ENCODE peak calls at places on chromosomes 6 and 20, in five cellular contexts. One of them, this sample, is unnamed.

GRCh38 chr6:62393608-62394007 is 107.6 kb upstream of the KHDRBS2 start:
- DNase-seq in HL-60: no peak
- DNase-seq in HCT116: no peak
- DNase-seq in GM23338: peak; percentile 73
- DNase-seq in A549: no peak
- DNase-seq in this sample: no peak

GRCh38 chr6:161186173-161186769 is 87.6 kb downstream of the AGPAT4 start:
- DNase-seq in GM23338: no peak
- DNase-seq in HL-60: no peak
- DNase-seq in A549: peak; percentile 18
- DNase-seq in HCT116: peak; percentile 22
- DNase-seq in this sample: peak; percentile 41

GRCh38 chr20:5621305-5621704 is 128.9 kb upstream of the SHLD1 start:
- DNase-seq in HL-60: no peak
- DNase-seq in A549: no peak
- DNase-seq in GM23338: no peak
- DNase-seq in HCT116: no peak
- DNase-seq in this sample: no peak

GRCh38 chr20:19734811-19735210 is 23.2 kb upstream of the RIN2 start:
- DNase-seq in HL-60: no peak
- DNase-seq in GM23338: no peak
- DNase-seq in A549: no peak
- DNase-seq in HCT116: no peak
- DNase-seq in this sample: no peak

GRCh38 chr20:37446286-37447032 is 74.6 kb upstream of the NNAT start:
- DNase-seq in A549: no peak
- DNase-seq in HL-60: no peak
- DNase-seq in HCT116: no peak
- DNase-seq in GM23338: no peak
- DNase-seq in this sample: no peak

GRCh38 chr6:93786474-93787330 is 367.3 kb upstream of the EPHA7 start:
- DNase-seq in GM23338: peak; percentile 96
- DNase-seq in HCT116: no peak
- DNase-seq in A549: no peak
- DNase-seq in HL-60: no peak
- DNase-seq in this sample: no peak

GRCh38 chr20:20130399-20130798 is 78.1 kb downstream of the CFAP61 start:
- DNase-seq in GM23338: peak; percentile 70
- DNase-seq in HCT116: peak; percentile 33
- DNase-seq in HL-60: no peak
- DNase-seq in A549: peak; percentile 48
- DNase-seq in this sample: no peak

GRCh38 chr6:79946242-79946641 is 1.1 kb downstream of the ELOVL4 start:
- DNase-seq in HCT116: no peak
- DNase-seq in A549: peak; percentile 23
- DNase-seq in GM23338: peak; percentile 74
- DNase-seq in HL-60: no peak
- DNase-seq in this sample: no peak

GRCh38 chr6:24599686-24600399 is 46.1 kb downstream of the KIAA0319 start:
- DNase-seq in A549: no peak
- DNase-seq in HL-60: no peak
- DNase-seq in HCT116: no peak
- DNase-seq in GM23338: no peak
- DNase-seq in this sample: no peak

GRCh38 chr6:137033828-137034227 is 10.9 kb downstream of the IL20RA start:
- DNase-seq in GM23338: no peak
- DNase-seq in HCT116: no peak
- DNase-seq in A549: no peak
- DNase-seq in HL-60: peak; percentile 22
- DNase-seq in this sample: no peak

GRCh38 chr20:51500936-51501335 is 41.6 kb downstream of the NFATC2 start:
- DNase-seq in HCT116: no peak
- DNase-seq in A549: no peak
- DNase-seq in HL-60: no peak
- DNase-seq in GM23338: no peak
- DNase-seq in this sample: no peak

GRCh38 chr20:12305555-12305954 is 387.9 kb downstream of the BTBD3 start:
- DNase-seq in HL-60: no peak
- DNase-seq in A549: no peak
- DNase-seq in GM23338: no peak
- DNase-seq in HCT116: no peak
- DNase-seq in this sample: no peak

GRCh38 chr6:100135977-100136376 is 142.0 kb upstream of the MCHR2 start:
- DNase-seq in HL-60: no peak
- DNase-seq in GM23338: no peak
- DNase-seq in HCT116: no peak
- DNase-seq in A549: no peak
- DNase-seq in this sample: no peak

DNA sequence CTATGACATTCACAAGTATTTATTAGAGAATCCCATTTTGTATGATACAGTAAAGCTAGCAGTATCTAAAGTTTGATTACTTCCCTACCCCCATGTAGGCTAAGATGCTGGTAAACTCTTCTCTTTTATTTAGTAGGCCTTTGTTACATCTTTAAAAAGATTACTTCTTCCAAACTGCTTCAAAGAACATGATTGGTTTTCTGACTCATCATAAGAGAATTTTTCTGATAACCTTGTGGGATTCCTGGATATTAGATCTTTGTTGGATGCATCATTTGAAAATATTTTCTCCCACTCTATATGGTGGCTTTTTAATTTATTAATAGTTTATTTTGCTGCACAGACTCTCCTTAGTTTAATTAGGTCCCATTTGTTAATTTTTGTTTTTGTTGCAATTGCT is 898.3 kb upstream of the ADGRB3 start:
- DNase-seq in HCT116: no peak
- DNase-seq in HL-60: no peak
- DNase-seq in A549: no peak
- DNase-seq in GM23338: no peak
- DNase-seq in this sample: no peak
- TF ChIP-seq REST in HCT116: no peak
- TF ChIP-seq REST in HL-60: no peak
- TF ChIP-seq REST in A549: no peak
- TF ChIP-seq REST in GM23338: no peak
- TF ChIP-seq REST in this sample: no peak

GRCh38 chr6:108132863-108133262 is 33.0 kb upstream of the NR2E1 start:
- DNase-seq in GM23338: no peak
- DNase-seq in HL-60: no peak
- DNase-seq in HCT116: no peak
- DNase-seq in A549: no peak
- DNase-seq in this sample: no peak

GRCh38 chr6:108127826-108128225 is 38.0 kb upstream of the NR2E1 start:
- DNase-seq in HCT116: no peak
- DNase-seq in GM23338: no peak
- DNase-seq in HL-60: no peak
- DNase-seq in A549: peak; percentile 89
- DNase-seq in this sample: peak; percentile 93

GRCh38 chr6:108134213-108134973 is 31.4 kb upstream of the NR2E1 start:
- DNase-seq in A549: no peak
- DNase-seq in GM23338: peak; percentile 58
- DNase-seq in HL-60: no peak
- DNase-seq in HCT116: no peak
- DNase-seq in this sample: no peak

DNA sequence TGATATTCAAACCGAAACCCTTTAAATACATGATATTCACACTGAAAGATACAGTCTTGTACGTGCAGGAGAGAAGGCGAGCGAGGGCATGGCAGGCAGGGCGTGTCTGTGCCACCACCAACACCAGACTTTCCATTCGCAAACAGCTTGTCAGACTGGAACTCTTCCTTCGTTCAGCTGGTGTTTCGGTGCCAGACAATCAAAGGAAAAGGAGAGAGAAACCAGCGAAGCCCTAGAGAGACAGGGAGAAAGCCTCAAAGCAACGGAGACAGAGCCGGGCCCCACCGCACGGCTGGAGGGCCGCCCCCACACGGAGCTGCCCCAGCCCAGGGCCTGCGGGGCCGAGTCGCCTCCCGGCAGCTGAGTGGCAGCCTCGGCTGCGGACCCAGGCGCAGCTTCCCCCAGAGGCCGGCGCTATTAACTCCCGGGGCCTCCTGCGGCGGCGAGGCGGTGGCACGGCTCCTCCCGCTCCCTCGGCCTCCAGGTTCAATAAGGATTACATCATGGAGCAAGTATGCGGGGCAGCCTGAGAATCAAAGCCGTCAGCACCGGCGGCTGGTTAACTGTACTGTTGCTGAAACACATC is 32.1 kb upstream of the NR2E1 start:
- DNase-seq in A549: peak; percentile 72
- DNase-seq in HL-60: no peak
- DNase-seq in GM23338: peak; percentile 98
- DNase-seq in HCT116: peak; percentile 66
- DNase-seq in this sample: no peak
- H3K27ac ChIP-seq in A549: peak overlapping the region; percentile 66
- H3K27ac ChIP-seq in HL-60: no peak overlapping the region
- H3K27ac ChIP-seq in GM23338: no peak overlapping the region
- H3K27ac ChIP-seq in HCT116: peak overlapping the region; percentile 55
- H3K27ac ChIP-seq in this sample: peak overlapping the region; percentile 78

GRCh38 chr6:132648828-132649227 is 10.2 kb downstream of the TAAR1 start:
- DNase-seq in HL-60: no peak
- DNase-seq in GM23338: no peak
- DNase-seq in HCT116: no peak
- DNase-seq in A549: no peak
- DNase-seq in this sample: no peak

GRCh38 chr6:132651062-132651461 is 7.9 kb downstream of the TAAR1 start:
- DNase-seq in GM23338: no peak
- DNase-seq in A549: no peak
- DNase-seq in HCT116: no peak
- DNase-seq in HL-60: no peak
- DNase-seq in this sample: no peak

GRCh38 chr6:132643547-132643946 is 15.4 kb downstream of the TAAR1 start:
- DNase-seq in HCT116: no peak
- DNase-seq in GM23338: no peak
- DNase-seq in A549: no peak
- DNase-seq in HL-60: no peak
- DNase-seq in this sample: no peak

GRCh38 chr6:132650413-132650812 is 8.6 kb downstream of the TAAR1 start:
- DNase-seq in GM23338: no peak
- DNase-seq in A549: no peak
- DNase-seq in HCT116: no peak
- DNase-seq in HL-60: no peak
- DNase-seq in this sample: no peak

GRCh38 chr6:132648356-132648755 is 10.6 kb downstream of the TAAR1 start:
- DNase-seq in GM23338: no peak
- DNase-seq in A549: peak; percentile 1
- DNase-seq in HCT116: no peak
- DNase-seq in HL-60: no peak
- DNase-seq in this sample: no peak
- TF ChIP-seq REST in GM23338: no peak
- TF ChIP-seq REST in A549: no peak
- TF ChIP-seq REST in HCT116: no peak
- TF ChIP-seq REST in HL-60: no peak
- TF ChIP-seq REST in this sample: no peak

DNA sequence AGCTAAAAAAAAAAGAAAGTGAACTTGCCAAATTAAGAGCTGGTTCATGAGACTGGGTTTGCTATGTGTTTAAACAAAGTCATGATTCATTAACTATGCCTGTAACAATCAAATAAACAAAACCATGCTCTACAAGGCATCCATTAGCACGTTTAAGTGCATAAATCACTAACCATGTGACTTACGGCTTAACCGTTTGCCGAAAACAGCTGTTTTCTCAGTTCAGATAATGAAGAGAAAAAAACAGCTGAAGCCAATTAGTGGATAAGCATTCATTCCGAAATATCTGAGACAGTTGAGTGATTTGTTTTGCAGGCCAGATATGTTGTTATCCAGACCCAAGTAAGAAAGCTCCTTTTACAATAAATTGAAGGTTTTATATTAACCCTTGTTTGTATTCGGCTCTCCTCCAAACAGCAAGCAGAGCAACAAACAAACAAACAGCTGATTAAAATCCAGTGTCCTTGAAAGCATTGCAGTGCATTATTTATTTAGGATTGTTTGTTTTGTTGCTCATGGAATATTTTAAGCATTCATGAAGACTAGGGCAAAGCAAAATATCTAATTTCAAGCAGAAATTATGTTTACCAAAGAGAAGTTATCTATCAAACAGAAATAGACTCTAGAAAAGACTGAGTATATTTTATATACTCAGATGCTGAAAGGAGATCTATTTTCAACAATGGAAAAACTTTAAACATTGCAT is 343.5 kb downstream of the RFPL4B start:
- DNase-seq in HL-60: no peak
- DNase-seq in A549: peak; percentile 16
- DNase-seq in GM23338: no peak
- DNase-seq in HCT116: no peak
- DNase-seq in this sample: peak; percentile 94
- H3K27ac ChIP-seq in HL-60: no peak overlapping the region
- H3K27ac ChIP-seq in A549: peak overlapping the region; percentile 41
- H3K27ac ChIP-seq in GM23338: no peak overlapping the region
- H3K27ac ChIP-seq in HCT116: no peak overlapping the region
- H3K27ac ChIP-seq in this sample: peak overlapping the region; percentile 93

This sample was measured in Panc1.